ENCODE peak calls at places on chromosomes 13 and 19, in eight cellular contexts. V is neuronal stem cell, D is OCI-LY7, A is PC-9, W is fibroblast of lung, C is Peyer's patch, G is uterus, N is left lung. T is an unnamed sample.

GRCh38 chr19:30390356-30390988 is 18.3 kb downstream of the ZNF536 start:
- DNase-seq in V (no peak), D (no peak), A (no peak), W (no peak), C (no peak), G (no peak), N (no peak), T (no peak)

GRCh38 chr13:84651288-84651687 is 769.0 kb upstream of the SLITRK1 start:
- DNase-seq in V (no peak), D (no peak), A (no peak), W (peak; percentile 91), C (no peak), G (no peak), N (no peak), T (no peak)

GRCh38 chr19:56115490-56115889 is 5.6 kb downstream of the ZNF787 start:
- DNase-seq in V (no peak), D (no peak), A (no peak), W (no peak), C (no peak), G (no peak), N (no peak), T (no peak)

GRCh38 chr19:2475018-2475701 is 767 bp upstream of the GADD45B start:
- DNase-seq in V (no peak), D (peak; percentile 76), A (no peak), W (peak; percentile 72), C (peak; percentile 75), G (peak; percentile 63), N (peak; percentile 67), T (peak; percentile 61)

GRCh38 chr13:60990032-60990733 is 425.5 kb downstream of the PCDH20 start:
- DNase-seq in V (no peak), D (peak; percentile 1), A (no peak), W (no peak), C (no peak), G (no peak), N (no peak), T (no peak)

GRCh38 chr19:49355890-49356289 is 6.3 kb downstream of the TEAD2 start:
- DNase-seq in V (no peak), D (no peak), A (no peak), W (no peak), C (no peak), G (peak; percentile 42), N (peak; percentile 53), T (no peak)

GRCh38 chr13:73708393-73708985 is 425.7 kb downstream of the KLF12 start:
- DNase-seq in V (peak; percentile 38), D (peak; percentile 61), A (peak; percentile 65), W (peak; percentile 58), C (no peak), G (peak; percentile 19), N (no peak), T (no peak)

GRCh38 chr13:94967183-94968039 is 255.1 kb upstream of the SOX21 start:
- DNase-seq in V (peak; percentile 57), D (no peak), A (no peak), W (peak; percentile 20), C (peak; percentile 49), G (no peak), N (no peak), T (no peak)

GRCh38 chr13:90551253-90551652 is 796.2 kb upstream of the MIR17HG start:
- DNase-seq in V (no peak), D (no peak), A (no peak), W (no peak), C (no peak), G (no peak), N (no peak), T (no peak)

GRCh38 chr13:32228330-32229041 is 86.7 kb downstream of the ZAR1L start:
- DNase-seq in V (no peak), D (no peak), A (no peak), W (peak; percentile 76), C (no peak), G (no peak), N (no peak), T (no peak)

DNA sequence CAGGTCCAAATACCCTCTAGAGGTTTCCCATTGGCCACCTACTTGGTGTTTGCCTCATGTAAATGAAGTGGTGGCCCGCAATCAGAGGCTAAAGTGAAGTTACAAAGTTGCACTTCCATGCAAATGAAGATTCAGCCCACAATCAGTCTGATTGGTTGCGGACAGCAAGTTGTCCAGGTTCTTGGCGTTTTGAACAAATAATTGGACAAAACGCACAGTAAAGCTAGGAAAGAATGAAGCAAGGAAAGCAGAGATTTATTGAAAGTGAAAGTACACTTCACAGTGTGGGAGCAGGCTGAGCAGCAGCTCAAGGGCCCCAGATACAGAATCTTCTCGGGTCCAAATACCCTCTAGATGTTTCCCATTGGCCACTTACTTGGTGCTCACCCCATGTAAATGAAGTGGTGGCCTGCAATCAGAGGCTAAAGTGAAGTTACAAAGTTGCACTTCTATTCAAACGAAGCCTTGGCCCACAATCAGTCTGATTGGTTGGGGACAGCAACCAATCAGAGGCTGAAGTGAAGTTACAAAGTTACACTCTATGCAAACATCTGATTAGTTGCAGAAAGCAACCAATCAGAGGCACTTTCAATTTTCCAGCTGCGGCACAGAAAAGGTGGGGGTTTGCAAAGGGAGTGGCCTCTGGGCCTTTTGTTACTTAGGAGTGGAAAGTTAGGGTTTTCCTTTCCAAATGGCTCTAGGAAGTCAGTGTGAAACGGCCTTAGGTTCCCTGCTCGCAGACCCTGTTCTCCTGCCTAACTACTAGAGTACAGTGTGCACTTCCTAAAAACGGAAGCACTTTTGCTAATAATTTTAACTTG is 4.7 kb upstream of the TM9SF2 start:
- DNase-seq in V (no peak), D (no peak), A (peak; percentile 96), W (peak; percentile 28), C (peak; percentile 57), G (peak; percentile 65), N (peak; percentile 72), T (peak; percentile 13)
- H3K4me1 ChIP-seq in V (peaks cover 4% of the 10 kb centered on the region), D (peaks cover 25% of the 10 kb centered on the region), A (peaks cover 38% of the 10 kb centered on the region), W (peaks cover 7% of the 10 kb centered on the region), C (peaks cover 7% of the 10 kb centered on the region), G (no peaks in the 10 kb centered on the region), N (peaks cover 52% of the 10 kb centered on the region), T (peaks cover 39% of the 10 kb centered on the region)

GRCh38 chr19:53357821-53358581 is 7.5 kb upstream of the ZNF525 start:
- DNase-seq in V (no peak), D (no peak), A (no peak), W (no peak), C (no peak), G (no peak), N (no peak), T (no peak)

DNA sequence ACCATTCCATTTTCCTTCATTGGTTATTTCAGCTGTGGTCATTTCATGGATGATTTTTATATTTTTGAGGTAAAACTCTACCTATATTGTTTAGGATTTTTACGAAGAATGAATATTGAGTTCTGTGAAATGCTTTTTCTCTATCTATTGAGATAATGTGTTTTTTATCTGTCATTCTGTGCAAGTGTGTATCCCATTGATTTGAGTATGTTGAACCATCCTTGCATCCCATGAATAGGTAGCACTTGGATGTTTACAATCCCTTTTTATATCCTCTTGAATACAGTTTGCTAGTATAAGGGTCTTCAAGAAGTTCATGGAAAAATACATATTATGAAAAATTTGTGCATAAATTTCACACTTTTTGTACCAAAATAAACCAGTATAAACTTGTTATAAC is 9.8 kb upstream of the ZNF525 start:
- DNase-seq in V (no peak), D (no peak), A (no peak), W (no peak), C (no peak), G (no peak), N (no peak), T (no peak)
- H3K9me3 ChIP-seq in V (peaks cover 18% of the 10 kb centered on the region), D (peaks cover 54% of the 10 kb centered on the region), A (peaks cover 72% of the 10 kb centered on the region), W (peaks cover 6% of the 10 kb centered on the region), C (peaks cover 77% of the 10 kb centered on the region), G (no peaks in the 10 kb centered on the region), N (peaks cover 87% of the 10 kb centered on the region), T (peaks cover 80% of the 10 kb centered on the region)

DNA sequence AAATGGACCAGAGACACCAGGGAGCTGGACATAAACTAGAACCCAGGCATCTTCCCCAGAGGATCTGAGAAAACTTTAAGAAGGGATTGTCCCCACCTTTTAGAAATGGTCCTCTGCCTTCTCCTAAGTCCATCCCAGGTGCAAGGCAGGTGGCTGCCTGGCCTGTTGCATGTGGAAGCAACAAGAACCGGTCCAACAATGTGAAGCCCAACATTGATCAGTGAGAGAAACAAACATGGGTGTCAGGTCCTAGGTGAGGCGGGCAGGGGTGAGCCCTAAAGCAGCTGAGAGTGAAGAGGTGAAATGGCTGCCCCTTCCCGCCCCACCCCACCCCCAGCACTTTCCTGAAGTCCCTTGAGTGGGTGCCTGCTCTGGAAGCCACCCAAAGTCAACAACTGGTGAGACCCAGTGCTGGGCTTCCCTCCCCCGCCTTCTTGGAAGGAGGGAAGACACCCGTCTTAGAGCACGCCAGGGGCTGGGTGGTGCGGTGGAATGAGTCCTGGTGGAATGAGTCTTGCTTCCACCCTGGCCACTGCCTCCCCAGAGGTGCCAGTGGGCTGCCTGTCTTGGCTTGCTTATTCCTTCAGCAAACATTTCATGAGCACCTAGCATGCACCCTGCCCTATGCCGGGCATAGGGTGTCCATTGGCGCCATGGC is 1.7 kb downstream of the AP1M1 start:
- DNase-seq in V (no peak), D (no peak), A (no peak), W (no peak), C (no peak), G (no peak), N (peak; percentile 65), T (no peak)
- H3K27ac ChIP-seq in V (no peak overlapping the region), D (no peak overlapping the region), A (no peak overlapping the region), W (peak overlapping the region; percentile 28), C (no peak overlapping the region), G (no peak overlapping the region), N (no peak overlapping the region), T (peak overlapping the region; percentile 95)

GRCh38 chr13:110310541-110311491 is 3.7 kb downstream of the COL4A2 start:
- DNase-seq in V (no peak), D (no peak), A (no peak), W (no peak), C (no peak), G (peak; percentile 11), N (no peak), T (no peak)
- H3K4me1 ChIP-seq in V (peaks cover 11% of the 10 kb centered on the region), D (no peaks in the 10 kb centered on the region), A (peaks cover 17% of the 10 kb centered on the region), W (peaks cover 15% of the 10 kb centered on the region), C (no peaks in the 10 kb centered on the region), G (no peaks in the 10 kb centered on the region), N (peaks cover 25% of the 10 kb centered on the region), T (no peaks in the 10 kb centered on the region)

T was measured in naive thymus-derived CD4-positive, alpha-beta T cell.